ENCODE peak calls at places on chromosomes 4 and X, in six cellular contexts. R is HuH-7.5, J is ureter, F is lung, D is upper lobe of right lung, O is iPS-NIHi11. N is an unnamed sample.

GRCh38 chrX:152600853-152601635 is 36.7 kb upstream of the GABRQ start:
- DNase-seq in R (no peak), J (no peak), F (no peak), D (no peak), O (peak), N (no peak)

GRCh38 chr4:88616275-88616996 is 24.2 kb downstream of the HERC3 start:
- DNase-seq in R (no peak), J (no peak), F (no peak), D (no peak), O (no peak), N (no peak)

GRCh38 chr4:41693629-41694028 is 54.9 kb downstream of the PHOX2B start:
- DNase-seq in R (no peak), J (no peak), F (no peak), D (no peak), O (no peak), N (no peak)

GRCh38 chr4:186192068-186192751 is 843 bp downstream of the CYP4V2 start:
- DNase-seq in R (peak), J (peak), F (no peak), D (no peak), O (peak), N (peak)

GRCh38 chrX:1417921-1418875 is 26.3 kb upstream of the SLC25A6 start:
- DNase-seq in R (no peak), J (no peak), F (no peak), D (peak), O (peak), N (no peak)

GRCh38 chrX:124960454-124960853 is 359.2 kb upstream of the TEX13C start:
- DNase-seq in R (no peak), J (no peak), F (no peak), D (no peak), O (no peak), N (no peak)

GRCh38 chr4:53937918-53938317 is 126.5 kb downstream of the CHIC2 start:
- DNase-seq in R (no peak), J (no peak), F (no peak), D (no peak), O (no peak), N (no peak)

GRCh38 chr4:163612762-163613161 is 118.3 kb downstream of the TMA16 start:
- DNase-seq in R (no peak), J (no peak), F (no peak), D (no peak), O (no peak), N (no peak)

GRCh38 chrX:136065044-136065671 is 79.9 kb downstream of the SLC9A6 start:
- DNase-seq in R (no peak), J (no peak), F (peak), D (no peak), O (no peak), N (peak)

GRCh38 chr4:142474398-142475087 is 371.6 kb downstream of the INPP4B start:
- DNase-seq in R (no peak), J (peak), F (no peak), D (no peak), O (peak), N (no peak)

GRCh38 chrX:11757729-11758399 is at the start of gene MSL3:
- DNase-seq in R (no peak), J (no peak), F (peak), D (peak), O (peak), N (no peak)

GRCh38 chr4:64718091-64718490 is 308.8 kb upstream of the TECRL start:
- DNase-seq in R (no peak), J (no peak), F (no peak), D (no peak), O (no peak), N (no peak)

GRCh38 chrX:71366674-71367256 is 608 bp downstream of the TAF1 start:
- DNase-seq in R (no peak), J (peak), F (peak), D (peak), O (peak), N (peak)

GRCh38 chr4:7287274-7287917 is 95.1 kb downstream of the SORCS2 start:
- DNase-seq in R (no peak), J (no peak), F (no peak), D (no peak), O (no peak), N (no peak)

GRCh38 chr4:37788782-37789181 is 37.7 kb upstream of the PGM2 start:
- DNase-seq in R (no peak), J (no peak), F (no peak), D (no peak), O (no peak), N (no peak)

GRCh38 chr4:82268050-82268825 is 105.6 kb downstream of the HNRNPD start:
- DNase-seq in R (peak), J (peak), F (peak), D (no peak), O (peak), N (peak)

GRCh38 chrX:69152398-69152797 is 12.9 kb downstream of the PJA1 start:
- DNase-seq in R (no peak), J (peak), F (no peak), D (no peak), O (no peak), N (no peak)

GRCh38 chrX:46446727-46447378 is 98.4 kb downstream of the ZNF674 start:
- DNase-seq in R (peak), J (peak), F (peak), D (peak), O (peak), N (peak)

GRCh38 chr4:96354036-96354712 is 514.3 kb downstream of the PDHA2 start:
- DNase-seq in R (no peak), J (no peak), F (no peak), D (no peak), O (no peak), N (no peak)

GRCh38 chr4:67103001-67103737 is 442.1 kb downstream of the CENPC start:
- DNase-seq in R (no peak), J (no peak), F (no peak), D (no peak), O (no peak), N (no peak)

GRCh38 chr4:84995386-84995785 is 28.9 kb upstream of the WDFY3 start:
- DNase-seq in R (no peak), J (no peak), F (no peak), D (no peak), O (no peak), N (no peak)

GRCh38 chr4:122976111-122976510 is 53.7 kb upstream of the NUDT6 start:
- DNase-seq in R (no peak), J (no peak), F (no peak), D (no peak), O (no peak), N (no peak)

GRCh38 chrX:123399709-123400108 is 215.6 kb downstream of the GRIA3 start:
- DNase-seq in R (no peak), J (no peak), F (no peak), D (no peak), O (no peak), N (no peak)

GRCh38 chr4:143085224-143085623 is 99.5 kb upstream of the USP38 start:
- DNase-seq in R (no peak), J (no peak), F (no peak), D (no peak), O (no peak), N (no peak)

GRCh38 chr4:169621754-169622481 is 1.5 kb downstream of the CLCN3 start:
- DNase-seq in R (no peak), J (no peak), F (no peak), D (no peak), O (no peak), N (peak)